ENCODE peak calls at places on chromosome 13, in seven cellular contexts. R, O, B, E, S, Q and M are unnamed samples.

GRCh38 chr13:88802886-88803285 is 1131.7 kb downstream of the SLITRK5 start:
- DNase-seq in B (no peak), Q (no peak), R (no peak), E (no peak), O (no peak), S (no peak), M (no peak)

GRCh38 chr13:112562786-112563383 is 25.1 kb downstream of the TUBGCP3 start:
- DNase-seq in E (no peak), S (no peak), R (no peak), Q (no peak), B (no peak), O (no peak), M (no peak)

GRCh38 chr13:97076898-97077297 is 82.6 kb upstream of the OXGR1 start:
- DNase-seq in B (no peak), O (no peak), E (no peak), R (no peak), Q (peak; percentile 85), S (no peak), M (peak; percentile 14)

GRCh38 chr13:51287758-51288157 is 51.7 kb upstream of the SERPINE3 start:
- DNase-seq in R (no peak), Q (no peak), S (no peak), O (no peak), B (no peak), E (no peak), M (no peak)

GRCh38 chr13:91347212-91347995 is at the start of gene MIR17HG:
- DNase-seq in B (peak; percentile 94), Q (peak; percentile 95), O (peak; percentile 70), S (peak; percentile 100), E (peak; percentile 49), R (peak; percentile 88), M (peak; percentile 86)

GRCh38 chr13:28531195-28531955 is 36.4 kb upstream of the FLT1 start:
- DNase-seq in S (no peak), E (no peak), R (peak; percentile 73), Q (peak; percentile 60), O (no peak), B (peak; percentile 48), M (peak; percentile 85)

GRCh38 chr13:30341815-30342570 is 34.6 kb upstream of the KATNAL1 start:
- DNase-seq in Q (no peak), B (peak; percentile 54), S (no peak), O (peak; percentile 44), E (no peak), R (no peak), M (peak; percentile 71)

GRCh38 chr13:50015263-50015662 is at the start of gene KCNRG:
- DNase-seq in B (no peak), R (no peak), Q (no peak), S (no peak), O (no peak), E (no peak), M (peak; percentile 67)

GRCh38 chr13:48542581-48543341 is 9.9 kb upstream of the RCBTB2 start:
- DNase-seq in E (no peak), B (no peak), R (peak; percentile 41), S (no peak), Q (peak; percentile 42), O (no peak), M (peak; percentile 86)

GRCh38 chr13:40547545-40548322 is 118.7 kb downstream of the FOXO1 start:
- DNase-seq in Q (peak; percentile 18), O (no peak), B (no peak), E (no peak), R (no peak), S (no peak), M (no peak)

GRCh38 chr13:41054919-41055619 is 6.2 kb upstream of the WBP4 start:
- DNase-seq in O (no peak), E (no peak), Q (peak; percentile 68), R (no peak), B (peak; percentile 15), S (peak; percentile 40), M (no peak)

GRCh38 chr13:72849571-72849970 is 67.6 kb downstream of the PIBF1 start:
- DNase-seq in O (no peak), E (no peak), B (no peak), R (no peak), Q (no peak), S (no peak), M (no peak)

GRCh38 chr13:37418490-37418889 is 180.1 kb downstream of the POSTN start:
- DNase-seq in R (no peak), E (no peak), S (no peak), Q (no peak), O (no peak), B (no peak), M (no peak)

GRCh38 chr13:94419304-94419943 is 60.1 kb downstream of the DCT start:
- DNase-seq in B (no peak), Q (peak; percentile 14), E (no peak), R (no peak), S (no peak), O (no peak), M (peak; percentile 6)

GRCh38 chr13:110319774-110320509 is 12.9 kb downstream of the COL4A2 start:
- DNase-seq in E (peak; percentile 62), B (no peak), O (peak; percentile 70), R (no peak), Q (no peak), S (no peak), M (peak; percentile 87)

GRCh38 chr13:113112893-113113845 is 7.6 kb downstream of the F7 start:
- DNase-seq in B (no peak), E (no peak), O (no peak), Q (no peak), S (no peak), R (no peak), M (no peak)

GRCh38 chr13:42720116-42720857 is 61.1 kb upstream of the FAM216B start:
- DNase-seq in B (no peak), Q (peak; percentile 94), E (peak; percentile 66), R (no peak), S (peak; percentile 5), O (peak; percentile 60), M (peak; percentile 2)

GRCh38 chr13:51838235-51838846 is 6.6 kb downstream of the TMEM272 start:
- DNase-seq in B (no peak), E (no peak), O (no peak), S (no peak), R (no peak), Q (no peak), M (no peak)

GRCh38 chr13:41680900-41681299 is 223.6 kb downstream of the RGCC start:
- DNase-seq in O (no peak), S (no peak), E (no peak), B (no peak), R (peak; percentile 13), Q (no peak), M (no peak)

GRCh38 chr13:65063753-65064152 is 2166.4 kb downstream of the PCDH9 start:
- DNase-seq in E (no peak), R (no peak), B (no peak), S (no peak), Q (no peak), O (no peak), M (peak; percentile 53)
- TF ChIP-seq MAX in E (no peak), R (no peak), B (no peak), S (no peak), Q (no peak), O (no peak), M (no peak)

GRCh38 chr13:78133511-78133910 is 214.9 kb upstream of the EDNRB start:
- DNase-seq in E (no peak), R (no peak), B (peak; percentile 41), S (no peak), O (no peak), Q (no peak), M (no peak)

GRCh38 chr13:78136966-78137365 is 218.3 kb upstream of the EDNRB start:
- DNase-seq in E (no peak), B (no peak), O (no peak), S (no peak), Q (no peak), R (no peak), M (no peak)

GRCh38 chr13:78138756-78139155 is 220.1 kb upstream of the EDNRB start:
- DNase-seq in E (no peak), R (no peak), S (no peak), Q (no peak), O (no peak), B (no peak), M (no peak)

GRCh38 chr13:78139765-78140164 is 221.1 kb upstream of the EDNRB start:
- DNase-seq in O (no peak), B (peak; percentile 20), R (no peak), E (no peak), Q (no peak), S (no peak), M (no peak)

DNA sequence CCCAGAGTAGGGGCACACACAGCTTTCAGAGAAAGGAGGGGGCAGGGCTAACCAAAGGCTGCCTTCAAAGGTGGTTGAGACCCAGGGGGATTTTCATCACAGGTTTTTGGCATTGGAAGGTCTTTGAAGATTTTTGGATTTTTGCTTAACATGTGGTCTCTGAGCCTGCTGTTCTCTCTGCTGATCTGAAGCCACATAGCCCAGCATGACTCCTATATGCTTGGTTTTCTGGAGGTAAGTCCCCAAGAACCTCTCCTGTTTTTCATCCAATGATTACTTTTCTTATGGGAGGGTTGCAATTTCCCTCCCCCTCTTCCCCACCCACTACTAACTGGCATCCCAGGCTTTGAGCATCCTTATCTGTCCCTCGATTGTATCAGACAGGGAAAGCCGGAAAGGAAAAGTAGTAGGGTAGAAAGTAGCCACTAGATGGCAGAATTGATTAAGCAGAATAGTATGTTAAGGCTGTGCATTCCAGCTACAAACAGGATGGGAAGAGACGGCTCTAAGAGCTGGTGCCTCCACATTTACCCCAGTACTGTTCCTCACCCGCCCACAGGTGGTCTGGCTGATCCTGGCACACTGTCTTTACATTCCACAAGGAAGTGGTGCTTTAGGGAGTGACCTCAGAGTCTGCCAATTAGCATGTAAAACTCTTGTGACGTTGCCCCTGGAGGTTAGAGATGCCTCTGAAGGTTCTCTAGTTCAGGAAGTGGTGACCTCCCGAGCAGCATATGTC is 218.9 kb upstream of the EDNRB start:
- DNase-seq in O (peak; percentile 33), S (peak; percentile 21), B (peak; percentile 59), E (peak; percentile 6), R (peak; percentile 46), Q (peak; percentile 78), M (peak; percentile 71)
- TF ChIP-seq MAX in O (no peak), S (no peak), B (no peak), E (no peak), R (no peak), Q (no peak), M (no peak)

GRCh38 chr13:75362026-75362425 is 119.9 kb downstream of the TBC1D4 start:
- DNase-seq in E (no peak), B (no peak), S (no peak), R (no peak), O (no peak), Q (no peak), M (no peak)
- TF ChIP-seq MAX in E (no peak), B (no peak), S (no peak), R (no peak), O (no peak), Q (no peak), M (no peak)

GRCh38 chr13:20415288-20415644 is 110.4 kb downstream of the CRYL1 start:
- DNase-seq in Q (no peak), E (no peak), B (no peak), O (no peak), R (no peak), S (no peak), M (no peak)

GRCh38 chr13:20416223-20416622 is 109.4 kb downstream of the CRYL1 start:
- DNase-seq in R (no peak), O (no peak), E (no peak), S (no peak), Q (no peak), B (no peak), M (no peak)

GRCh38 chr13:20412761-20413355 is 112.8 kb downstream of the CRYL1 start:
- DNase-seq in E (no peak), B (no peak), R (no peak), S (no peak), O (no peak), Q (peak; percentile 34), M (no peak)

GRCh38 chr13:20415694-20416107 is 110.0 kb downstream of the CRYL1 start:
- DNase-seq in E (no peak), S (no peak), B (no peak), O (no peak), Q (no peak), R (no peak), M (no peak)

GRCh38 chr13:20414475-20415287 is 111.0 kb downstream of the CRYL1 start:
- DNase-seq in Q (no peak), O (no peak), E (no peak), R (peak; percentile 63), S (no peak), B (peak; percentile 41), M (no peak)
- TF ChIP-seq MAX in Q (no peak), O (no peak), E (no peak), R (peak; percentile 25), S (no peak), B (no peak), M (no peak)